ENCODE peak calls at places on chromosome 21, in six cellular contexts. E is psoas muscle; O is MM.1S; D is CD4-positive, CD25-positive, alpha-beta regulatory T cell; T is fibroblast of lung; Y is astrocyte. R is an unnamed sample.

GRCh38 chr21:31181089-31181757 is 142.9 kb upstream of the KRTAP19-8 start:
- DNase-seq in Y (no peak), E (no peak), D (peak; percentile 41), O (no peak), T (no peak), R (no peak)

GRCh38 chr21:36550761-36551160 is 70.8 kb upstream of the CLDN14 start:
- DNase-seq in D (no peak), Y (no peak), E (no peak), O (no peak), T (no peak), R (no peak)

GRCh38 chr21:17613242-17613676 is 558 bp upstream of the BTG3 start:
- DNase-seq in D (peak; percentile 4), Y (no peak), O (no peak), T (peak; percentile 21), E (peak; percentile 37), R (no peak)

GRCh38 chr21:18493420-18493819 is 89.8 kb upstream of the TMPRSS15 start:
- DNase-seq in O (no peak), E (no peak), Y (peak; percentile 87), T (peak; percentile 89), D (no peak), R (no peak)

GRCh38 chr21:37225440-37225839 is 41.7 kb downstream of the VPS26C start:
- DNase-seq in Y (no peak), D (no peak), O (no peak), T (no peak), E (no peak), R (no peak)

GRCh38 chr21:21612446-21612845 is 614.2 kb downstream of the NCAM2 start:
- DNase-seq in E (no peak), Y (peak; percentile 93), D (no peak), O (no peak), T (peak; percentile 95), R (no peak)

GRCh38 chr21:14881863-14882262 is 182.9 kb downstream of the NRIP1 start:
- DNase-seq in T (no peak), Y (no peak), O (no peak), E (no peak), D (no peak), R (no peak)

GRCh38 chr21:39441502-39442475 is 3.8 kb downstream of the LCA5L start:
- DNase-seq in E (no peak), D (no peak), T (peak; percentile 47), Y (peak; percentile 32), O (peak; percentile 77), R (no peak)

GRCh38 chr21:25857308-25858099 is 122.7 kb downstream of the GABPA start:
- DNase-seq in O (no peak), Y (no peak), E (no peak), D (no peak), T (no peak), R (no peak)

GRCh38 chr21:36499578-36500471 is 19.9 kb upstream of the CLDN14 start:
- DNase-seq in T (peak; percentile 45), E (peak; percentile 62), D (no peak), Y (peak; percentile 29), O (no peak), R (no peak)

GRCh38 chr21:44972301-44972814 is 32.5 kb downstream of the SLX9 start:
- DNase-seq in D (no peak), O (no peak), E (no peak), Y (no peak), T (no peak), R (no peak)

GRCh38 chr21:44970766-44971671 is 31.2 kb downstream of the SLX9 start:
- DNase-seq in D (no peak), Y (no peak), T (no peak), E (no peak), O (no peak), R (no peak)

GRCh38 chr21:44971672-44971995 is 31.8 kb downstream of the SLX9 start:
- DNase-seq in E (no peak), Y (no peak), T (no peak), O (no peak), D (no peak), R (no peak)

GRCh38 chr21:44969066-44969649 is 29.3 kb downstream of the SLX9 start:
- DNase-seq in T (no peak), O (no peak), Y (no peak), D (no peak), E (no peak), R (no peak)

GRCh38 chr21:44969965-44970755 is 30.3 kb downstream of the SLX9 start:
- DNase-seq in E (no peak), Y (peak; percentile 37), T (peak; percentile 56), O (no peak), D (no peak), R (no peak)
- H3K27ac ChIP-seq in E (no peak overlapping the region), Y (peak overlapping the region; percentile 48), T (no peak overlapping the region), O (no peak overlapping the region), D (no peak overlapping the region), R (no peak overlapping the region)

DNA sequence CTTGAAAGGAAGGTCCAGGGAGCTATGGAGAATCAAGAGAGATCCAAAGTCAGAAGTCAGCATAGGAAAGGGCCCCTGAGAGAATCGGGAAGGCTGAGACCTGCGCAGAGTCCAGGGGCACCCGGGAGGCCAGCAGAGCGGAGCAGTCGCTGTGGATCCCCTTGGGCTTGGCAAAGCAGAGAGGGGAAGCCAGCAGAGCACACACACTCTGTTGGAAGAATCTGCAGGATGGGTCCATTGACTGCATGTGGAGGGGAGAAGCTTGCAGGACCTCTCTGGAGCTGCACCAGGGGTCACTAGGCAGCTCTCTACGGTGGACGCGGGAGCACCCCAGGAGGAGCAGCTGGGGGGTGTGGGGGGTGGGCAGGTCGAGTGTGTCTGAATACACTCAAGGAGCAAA is 6.4 kb downstream of the RIPK4 start:
- DNase-seq in D (no peak), E (no peak), T (no peak), Y (no peak), O (no peak), R (no peak)
- H3K27ac ChIP-seq in D (no peak overlapping the region), E (no peak overlapping the region), T (no peak overlapping the region), Y (no peak overlapping the region), O (no peak overlapping the region), R (no peak overlapping the region)

GRCh38 chr21:43966946-43967512 is 45.1 kb upstream of the TRAPPC10 start:
- DNase-seq in Y (no peak), T (no peak), D (no peak), E (peak; percentile 4), O (no peak), R (no peak)
- H3K27ac ChIP-seq in Y (no peak overlapping the region), T (no peak overlapping the region), D (no peak overlapping the region), E (no peak overlapping the region), O (no peak overlapping the region), R (no peak overlapping the region)

DNA sequence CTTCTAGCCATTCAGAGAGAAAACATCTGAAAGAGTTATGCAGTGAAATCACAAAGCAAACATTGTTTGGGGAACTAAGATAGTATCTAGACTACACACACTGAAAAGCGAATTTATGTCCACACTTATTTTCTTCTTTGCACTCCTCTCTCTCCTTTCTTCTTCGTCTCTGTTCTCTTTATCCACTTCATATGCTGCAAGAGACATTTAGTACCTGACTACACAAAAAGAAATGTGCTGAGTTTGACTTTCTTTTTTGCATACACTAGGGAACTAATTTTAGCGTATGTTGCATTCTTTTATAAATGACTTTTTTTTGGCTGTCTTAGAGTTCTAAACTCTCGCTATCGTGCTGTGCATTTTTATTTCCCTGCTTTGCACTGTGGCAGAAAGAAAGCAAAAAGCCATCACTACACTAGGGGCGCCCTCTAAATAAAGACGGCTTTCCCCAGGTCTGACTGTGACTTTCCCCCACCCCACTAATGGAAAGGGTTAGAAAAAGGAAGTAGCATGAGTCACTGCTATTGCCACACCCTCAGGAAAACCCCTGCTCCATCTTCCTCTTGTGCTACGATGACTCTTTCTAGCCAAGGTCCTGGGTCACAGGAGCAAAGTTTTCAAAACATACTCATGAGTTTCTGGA is 65.7 kb downstream of the MAP3K7CL start:
- DNase-seq in T (peak; percentile 93), O (peak; percentile 79), Y (peak; percentile 92), E (no peak), D (peak; percentile 46), R (peak; percentile 23)
- H3K27ac ChIP-seq in T (peak overlapping the region; percentile 78), O (peak overlapping the region; percentile 43), Y (peak overlapping the region; percentile 91), E (peak overlapping the region; percentile 17), D (peak overlapping the region; percentile 39), R (no peak overlapping the region)

DNA sequence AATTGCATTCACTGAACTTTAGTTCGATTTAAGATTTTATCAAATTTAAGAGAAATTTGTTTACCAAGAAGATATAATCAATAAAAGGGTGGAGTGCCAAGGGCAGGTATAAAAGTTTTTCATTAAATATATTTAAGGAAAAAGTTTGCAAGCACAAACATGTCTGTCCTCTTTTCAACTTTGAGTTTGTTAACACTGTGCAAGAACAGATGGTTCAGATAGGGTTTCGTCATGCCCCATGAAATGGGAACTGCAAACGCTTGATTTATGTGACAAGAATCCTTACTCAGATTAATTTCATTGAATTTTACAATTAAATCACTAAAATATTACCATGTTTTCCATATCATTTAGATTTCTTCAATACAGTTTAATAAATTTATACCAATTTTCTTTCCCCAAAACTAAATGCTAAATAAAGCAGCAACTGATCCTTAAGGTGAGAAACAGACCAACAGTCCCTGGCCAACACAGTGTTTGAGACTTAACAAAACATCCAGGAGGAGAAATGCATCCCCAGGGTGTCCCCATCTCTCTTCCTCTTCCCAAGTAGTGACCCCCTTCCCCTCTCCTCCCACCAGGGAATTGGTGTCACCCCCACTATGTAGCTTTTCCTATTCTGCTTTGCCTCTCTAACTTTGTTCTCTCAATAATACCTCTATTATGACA is 293.0 kb downstream of the LTN1 start:
- DNase-seq in E (no peak), T (no peak), D (no peak), Y (no peak), O (no peak), R (no peak)
- H3K27ac ChIP-seq in E (no peak overlapping the region), T (no peak overlapping the region), D (no peak overlapping the region), Y (no peak overlapping the region), O (no peak overlapping the region), R (no peak overlapping the region)